ENCODE peak calls at places on chromosomes 7 and 10, in seven cellular contexts. E, N, J, L, S, K and C are unnamed samples.

GRCh38 chr7:142797342-142797798 is 26.6 kb downstream of the PRSS2 start:
- DNase-seq in S (no peak), J (peak), N (no peak), L (no peak), E (no peak), K (no peak), C (no peak)

GRCh38 chr7:90383422-90383821 is 19.8 kb upstream of the CLDN12 start:
- DNase-seq in K (no peak), S (no peak), L (no peak), J (peak), E (no peak), N (no peak), C (no peak)

GRCh38 chr7:36474283-36475010 is 84.8 kb downstream of the ANLN start:
- DNase-seq in K (no peak), N (no peak), S (no peak), L (no peak), E (no peak), J (no peak), C (no peak)

GRCh38 chr10:115968236-115968635 is 304.8 kb downstream of the GFRA1 start:
- DNase-seq in E (no peak), K (no peak), N (no peak), L (no peak), J (no peak), S (no peak), C (no peak)

GRCh38 chr7:26101471-26102151 is 50.4 kb upstream of the NFE2L3 start:
- DNase-seq in S (no peak), L (no peak), J (peak), K (peak), N (no peak), E (no peak), C (no peak)

GRCh38 chr7:10708447-10708846 is 265.2 kb upstream of the PHF14 start:
- DNase-seq in S (peak), E (peak), J (no peak), L (no peak), N (peak), K (no peak), C (no peak)

GRCh38 chr10:68550747-68551411 is 9.3 kb upstream of the TET1 start:
- DNase-seq in E (peak), S (peak), J (no peak), N (peak), K (peak), L (no peak), C (no peak)

GRCh38 chr7:135158141-135158655 is 10.3 kb downstream of the TMEM140 start:
- DNase-seq in J (no peak), L (no peak), K (no peak), S (no peak), N (no peak), E (no peak), C (no peak)

GRCh38 chr7:43650457-43651052 is 67.6 kb downstream of the STK17A start:
- DNase-seq in S (no peak), K (no peak), E (no peak), N (no peak), J (peak), L (no peak), C (no peak)

GRCh38 chr7:47404005-47404404 is 177.9 kb downstream of the TNS3 start:
- DNase-seq in L (no peak), N (no peak), J (no peak), S (no peak), E (no peak), K (no peak), C (no peak)

GRCh38 chr10:11472158-11472753 is 139.2 kb downstream of the USP6NL start:
- DNase-seq in L (peak), E (peak), S (peak), J (no peak), K (peak), N (peak), C (peak)

GRCh38 chr10:112361951-112362770 is 11.8 kb upstream of the ACSL5 start:
- DNase-seq in N (no peak), J (peak), L (peak), E (no peak), S (no peak), K (peak), C (no peak)

GRCh38 chr7:83857691-83858090 is 208.8 kb upstream of the SEMA3E start:
- DNase-seq in K (no peak), J (no peak), E (no peak), S (no peak), L (no peak), N (no peak), C (no peak)

GRCh38 chr7:69341288-69341687 is 257.0 kb upstream of the AUTS2 start:
- DNase-seq in L (no peak), J (no peak), K (no peak), N (no peak), E (no peak), S (no peak), C (no peak)

GRCh38 chr7:36129048-36129534 is 24.0 kb upstream of the EEPD1 start:
- DNase-seq in N (peak), S (no peak), J (peak), K (peak), L (no peak), E (peak), C (no peak)

GRCh38 chr10:131842351-131843088 is 58.3 kb upstream of the PPP2R2D start:
- DNase-seq in J (no peak), K (peak), N (no peak), S (no peak), E (no peak), L (peak), C (no peak)

GRCh38 chr10:25974897-25975459 is 40.9 kb downstream of the MYO3A start:
- DNase-seq in K (no peak), S (no peak), E (no peak), L (no peak), N (no peak), J (no peak), C (no peak)

GRCh38 chr7:117195361-117195760 is 127.5 kb downstream of the WNT2 start:
- DNase-seq in E (no peak), S (no peak), L (no peak), N (no peak), J (no peak), K (no peak), C (no peak)

GRCh38 chr7:103299660-103300059 is 2.4 kb downstream of the PMPCB start:
- DNase-seq in K (no peak), L (no peak), J (no peak), S (no peak), N (no peak), E (no peak), C (no peak)

DNA sequence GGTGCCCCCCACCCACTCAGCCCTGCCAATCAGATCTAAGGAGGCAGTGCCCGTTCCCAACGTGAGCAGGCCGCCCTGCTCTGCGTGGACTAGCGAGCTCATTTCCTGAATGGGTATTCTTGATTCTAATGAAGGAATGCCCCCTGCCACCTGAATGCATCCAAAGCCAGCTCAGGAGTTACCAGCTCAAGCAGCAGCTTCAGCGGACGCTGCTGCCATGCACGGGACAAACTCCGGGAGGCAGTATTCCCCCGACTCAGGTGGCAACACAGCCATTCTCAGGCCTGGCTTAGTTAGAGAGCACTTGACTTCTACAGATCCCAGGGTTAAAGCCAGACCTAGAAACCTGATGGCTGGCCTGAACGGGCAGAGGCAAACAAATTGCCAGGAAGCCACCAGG is 25.8 kb downstream of the PSAP start:
- DNase-seq in N (no peak), K (no peak), E (no peak), J (peak), S (no peak), L (no peak), C (no peak)
- TF ChIP-seq CTCF in N (no peak), K (no peak), E (no peak), J (no peak), S (no peak), L (no peak), C (no peak)

DNA sequence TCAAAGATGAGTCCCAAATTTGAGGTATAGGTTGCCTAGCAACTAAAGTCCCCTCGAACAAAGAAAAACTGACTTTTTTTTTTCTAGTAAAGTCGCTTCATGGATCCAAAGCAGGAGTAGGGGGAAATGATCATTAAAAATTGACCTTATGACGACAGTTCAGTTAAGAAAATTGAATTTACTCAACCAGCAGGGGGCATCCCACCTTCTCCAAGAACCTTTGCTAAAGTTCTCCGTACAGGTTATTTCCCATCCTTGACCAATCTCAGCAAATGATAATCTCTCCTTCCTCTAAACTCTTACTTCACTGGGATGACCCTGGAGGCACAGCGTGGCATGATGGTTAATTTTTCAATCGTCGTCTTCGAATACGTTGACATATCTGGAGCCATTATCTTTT is 228.3 kb downstream of the CALN1 start:
- DNase-seq in E (no peak), K (no peak), J (no peak), N (peak), S (peak), L (no peak), C (no peak)
- TF ChIP-seq CTCF in E (no peak), K (peak), J (peak), N (peak), S (no peak), L (peak), C (peak)

DNA sequence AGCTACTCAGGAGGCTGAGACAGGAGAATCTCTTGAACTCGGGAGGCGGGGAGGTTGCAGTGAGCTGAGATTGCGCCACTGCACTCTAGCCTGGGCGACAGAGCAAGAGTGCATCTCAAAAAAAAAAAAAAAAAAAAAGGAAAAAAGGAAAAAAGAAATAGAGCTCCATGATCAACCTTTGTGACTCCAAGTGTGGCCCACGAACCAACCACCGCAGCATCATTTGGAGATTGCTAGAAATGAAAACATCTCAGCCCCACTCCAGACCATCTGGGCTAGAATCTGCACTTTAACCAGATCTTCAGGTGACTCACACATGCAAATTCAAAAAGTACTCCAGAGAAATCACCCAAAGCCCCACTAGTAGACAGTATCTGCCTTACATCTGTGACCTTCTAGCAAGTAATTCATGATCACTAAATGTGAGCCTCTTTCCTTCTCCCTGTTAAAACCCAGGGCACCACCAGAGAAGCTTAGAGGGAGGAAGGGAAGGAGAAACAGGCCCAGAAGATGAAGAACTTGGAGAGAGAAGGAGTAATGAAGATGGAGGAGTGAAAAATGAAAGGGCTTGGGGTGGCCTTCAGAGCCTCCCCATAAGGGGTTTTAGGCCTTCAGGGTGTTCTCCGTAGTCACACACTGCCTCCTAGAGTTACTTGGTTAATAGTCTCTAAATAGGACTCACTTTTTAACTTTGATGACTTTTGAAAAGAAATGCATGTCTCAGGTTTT is 94.1 kb downstream of the SLC37A3 start:
- DNase-seq in N (no peak), E (no peak), L (no peak), J (no peak), K (no peak), S (no peak), C (no peak)
- TF ChIP-seq CTCF in N (peak), E (no peak), L (peak), J (peak), K (no peak), S (peak), C (no peak)

GRCh38 chr7:139987691-139988516 is 74.8 kb downstream of the PARP12 start:
- DNase-seq in E (no peak), L (no peak), N (no peak), K (no peak), S (no peak), J (no peak), C (no peak)
- TF ChIP-seq CTCF in E (no peak), L (no peak), N (no peak), K (no peak), S (no peak), J (no peak), C (no peak)

GRCh38 chr10:103580011-103580410 is 86.5 kb downstream of the NEURL1 start:
- DNase-seq in J (no peak), S (no peak), L (no peak), E (no peak), N (no peak), K (no peak), C (no peak)
- TF ChIP-seq CTCF in J (no peak), S (no peak), L (no peak), E (no peak), N (no peak), K (no peak), C (no peak)

DNA sequence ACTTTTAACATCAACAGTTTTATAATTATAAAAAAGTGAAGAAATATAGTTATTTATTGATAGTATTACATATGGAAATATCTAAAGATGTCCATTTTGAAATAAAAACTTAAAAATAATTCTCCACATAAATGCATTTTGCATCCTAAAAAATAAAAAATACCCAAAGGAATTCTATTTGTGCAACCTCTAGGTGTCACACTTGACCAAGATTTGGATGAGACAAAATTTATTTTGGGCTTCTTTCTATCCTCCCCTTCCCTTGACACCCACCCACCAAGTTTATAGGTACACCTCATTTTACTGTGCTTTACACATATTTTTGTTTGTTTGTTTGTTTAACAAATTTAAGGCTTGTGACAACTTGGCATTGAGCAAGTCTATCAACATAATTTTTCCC is 3.3 kb upstream of the THSD7A start:
- DNase-seq in J (no peak), E (peak), N (no peak), L (no peak), K (no peak), S (no peak), C (no peak)
- TF ChIP-seq CTCF in J (peak), E (peak), N (peak), L (peak), K (peak), S (peak), C (peak)

DNA sequence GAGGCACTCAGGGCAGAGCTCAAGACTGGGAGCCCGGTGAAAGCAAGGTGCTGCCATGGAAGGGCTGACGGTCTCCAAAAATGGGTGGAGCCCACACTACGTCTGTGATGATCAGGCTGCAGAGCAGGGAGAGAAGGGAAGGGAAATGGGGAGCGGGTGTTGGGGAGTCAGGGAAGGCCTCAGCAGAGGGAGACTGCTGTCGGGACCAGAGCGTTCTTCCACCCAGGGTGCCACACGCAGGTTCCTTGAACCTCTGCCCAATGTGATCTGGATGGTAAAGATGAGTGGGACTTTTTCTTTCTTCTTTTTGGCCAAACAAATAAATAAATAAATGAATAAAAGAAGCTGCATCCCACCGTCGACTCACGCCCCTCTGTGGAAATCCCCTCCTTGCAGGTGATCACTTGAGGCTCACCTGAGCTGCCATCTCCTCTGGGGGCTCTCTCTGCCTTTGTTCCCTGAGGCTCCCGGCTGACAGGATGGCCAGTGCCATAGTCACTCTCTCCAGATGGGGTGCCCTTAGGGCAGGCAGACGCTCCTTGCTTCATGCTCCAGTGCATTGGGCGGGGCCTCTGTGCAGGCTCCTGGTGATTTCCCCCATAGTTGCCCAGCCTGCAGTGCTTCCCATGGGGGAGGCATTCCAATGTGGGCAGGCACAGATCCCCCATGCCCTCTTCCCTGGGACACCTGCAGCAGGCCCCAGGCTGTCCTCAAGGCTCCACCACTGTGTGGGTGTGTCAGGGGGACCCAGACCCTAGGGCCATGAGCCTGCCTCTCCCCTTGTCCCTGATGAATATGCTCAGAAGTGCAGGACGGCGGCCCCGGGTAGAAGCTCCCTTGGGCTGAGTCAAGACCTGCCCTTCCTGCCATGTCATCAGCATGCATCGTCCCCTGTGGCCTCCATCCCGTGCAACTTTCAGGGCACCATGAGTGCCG is 131.9 kb downstream of the PTPN20 start:
- DNase-seq in J (no peak), L (peak), S (no peak), E (no peak), N (no peak), K (no peak), C (no peak)
- TF ChIP-seq CTCF in J (no peak), L (no peak), S (no peak), E (no peak), N (no peak), K (no peak), C (no peak)

DNA sequence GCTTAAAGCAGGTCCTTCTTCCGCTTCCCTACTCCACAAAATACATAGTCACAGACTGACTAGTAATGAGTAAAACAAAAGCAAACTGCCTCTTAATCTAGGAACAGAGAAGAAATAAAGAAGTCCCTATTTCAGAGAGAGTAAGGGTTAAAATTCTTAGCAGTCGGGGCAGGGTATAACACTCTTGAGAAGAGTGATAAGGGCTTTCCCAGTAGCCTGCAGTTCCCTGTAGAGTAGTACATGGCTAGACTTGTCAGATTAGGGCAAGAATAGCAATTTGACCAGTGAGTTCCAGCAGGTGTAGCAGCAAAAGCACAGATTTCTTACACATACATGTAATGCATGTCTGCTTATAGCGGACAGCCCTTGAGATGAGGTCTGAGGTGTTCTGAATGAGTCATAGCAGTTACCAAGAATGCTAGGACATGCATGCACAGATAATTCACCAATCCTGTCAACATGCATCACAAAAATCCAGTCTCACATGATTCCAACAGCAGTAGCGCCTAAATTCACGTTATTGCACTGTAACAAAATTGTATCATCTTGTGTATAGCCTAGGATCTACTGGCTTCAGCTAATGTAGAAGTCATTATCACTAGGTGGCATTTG is 40.7 kb downstream of the BTRC start:
- DNase-seq in K (no peak), E (no peak), J (no peak), N (peak), L (no peak), S (no peak), C (no peak)
- TF ChIP-seq CTCF in K (no peak), E (no peak), J (no peak), N (no peak), L (no peak), S (no peak), C (no peak)